ENCODE peak calls at places on chromosomes 12 and 14, in five cellular contexts. M is cardiac muscle cell; R is OCI-LY7; I is effector memory CD4-positive, alpha-beta T cell; A is PC-3. K is an unnamed sample.
A peak's percentile ranks its signal among the peaks of the same experiment; 100 is the strongest.

GRCh38 chr12:104506691-104507401 is 50.1 kb downstream of the CHST11 start:
- DNase-seq in I (no peak), M (no peak), A (no peak), R (no peak), K (no peak)

GRCh38 chr12:32777776-32778175 is 22.1 kb upstream of the YARS2 start:
- DNase-seq in I (no peak), A (no peak), R (no peak), M (peak; percentile 17), K (no peak)

GRCh38 chr12:68119724-68120211 is 39.8 kb downstream of the IFNG start:
- DNase-seq in A (peak; percentile 9), R (no peak), M (no peak), I (no peak), K (no peak)

GRCh38 chr14:100025111-100025510 is 40.1 kb upstream of the EVL start:
- DNase-seq in A (peak; percentile 58), M (peak; percentile 47), R (peak; percentile 38), I (no peak), K (no peak)

GRCh38 chr14:68891851-68892660 is 87.0 kb downstream of the ACTN1 start:
- DNase-seq in R (no peak), A (peak; percentile 31), I (no peak), M (peak; percentile 25), K (no peak)

GRCh38 chr14:99402283-99402648 is 78.4 kb downstream of the SETD3 start:
- DNase-seq in M (no peak), I (no peak), R (no peak), A (no peak), K (no peak)

GRCh38 chr14:75636100-75636692 is 24.5 kb downstream of the ERG28 start:
- DNase-seq in A (no peak), I (no peak), R (no peak), M (peak; percentile 70), K (no peak)

GRCh38 chr12:117968084-117968789 is 553 bp downstream of the KSR2 start:
- DNase-seq in M (no peak), R (no peak), I (no peak), A (no peak), K (no peak)

GRCh38 chr14:39050389-39050788 is 52.6 kb downstream of the SEC23A start:
- DNase-seq in M (peak; percentile 64), I (no peak), R (no peak), A (peak; percentile 73), K (no peak)

GRCh38 chr12:124032265-124032886 is 59.4 kb downstream of the ZNF664 start:
- DNase-seq in R (peak; percentile 44), M (peak; percentile 83), A (peak; percentile 73), I (no peak), K (peak; percentile 42)

GRCh38 chr12:53066594-53066978 is 12.6 kb downstream of the SPRYD3 start:
- DNase-seq in I (no peak), M (peak; percentile 2), A (no peak), R (no peak), K (no peak)

GRCh38 chr12:50083301-50083700 is 1.8 kb upstream of the SMARCD1 start:
- DNase-seq in I (no peak), M (no peak), R (no peak), A (no peak), K (no peak)

GRCh38 chr12:58629376-58629775 is 290.9 kb downstream of the LRIG3 start:
- DNase-seq in R (no peak), I (no peak), M (peak; percentile 39), A (no peak), K (no peak)

GRCh38 chr14:77565289-77566081 is 51.0 kb downstream of the SPTLC2 start:
- DNase-seq in I (no peak), A (no peak), M (peak; percentile 16), R (no peak), K (no peak)
- H3K27ac ChIP-seq in I (no peak overlapping the region), A (no peak overlapping the region), M (no peak overlapping the region), R (no peak overlapping the region), K (no peak overlapping the region)

DNA sequence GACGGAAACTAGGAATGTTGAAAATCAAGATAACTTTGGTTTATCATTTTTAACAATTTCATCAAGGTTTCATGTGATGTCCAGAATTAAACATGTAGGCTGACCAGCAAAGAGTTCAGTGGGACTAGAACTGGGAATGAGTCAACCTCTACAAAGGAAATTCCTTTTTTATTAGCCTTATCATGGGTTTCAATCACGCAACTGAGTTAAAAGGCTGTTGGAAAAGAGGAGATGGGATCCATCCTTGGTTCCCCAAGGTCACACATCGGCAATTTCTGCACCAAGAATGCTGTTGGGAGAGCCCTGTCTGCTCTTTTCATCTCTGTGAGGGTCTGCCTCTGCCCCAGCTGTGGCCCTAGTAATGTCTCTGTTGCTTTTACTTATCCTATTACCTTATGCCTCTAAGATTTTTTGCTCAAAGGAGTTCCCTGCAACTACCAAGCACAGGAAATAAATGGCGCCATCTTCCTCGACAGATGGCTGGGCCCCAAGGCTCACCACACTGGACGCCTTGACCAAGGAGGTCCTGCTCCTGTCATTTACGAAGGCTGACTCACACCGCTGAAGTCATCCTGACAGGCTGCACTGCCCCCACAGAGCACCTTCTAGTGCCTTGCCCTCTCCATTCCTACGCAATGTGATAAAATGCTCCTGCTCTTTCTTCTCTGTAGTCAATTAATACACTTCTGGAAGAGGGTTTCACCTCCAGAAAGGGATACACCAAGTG is 367.4 kb downstream of the GXYLT1 start:
- DNase-seq in A (no peak), I (no peak), M (no peak), R (no peak), K (no peak)
- H3K27ac ChIP-seq in A (no peak overlapping the region), I (no peak overlapping the region), M (no peak overlapping the region), R (no peak overlapping the region), K (no peak overlapping the region)

GRCh38 chr12:20439634-20440033 is 71.3 kb downstream of the PDE3A start:
- DNase-seq in R (no peak), I (no peak), A (no peak), M (peak; percentile 41), K (no peak)

GRCh38 chr12:20434993-20435392 is 66.7 kb downstream of the PDE3A start:
- DNase-seq in I (no peak), M (peak; percentile 46), A (no peak), R (no peak), K (no peak)

GRCh38 chr12:20436367-20436766 is 68.0 kb downstream of the PDE3A start:
- DNase-seq in I (no peak), M (no peak), R (no peak), A (no peak), K (no peak)

GRCh38 chr12:20440408-20440807 is 72.1 kb downstream of the PDE3A start:
- DNase-seq in R (no peak), A (no peak), M (peak; percentile 24), I (no peak), K (no peak)

DNA sequence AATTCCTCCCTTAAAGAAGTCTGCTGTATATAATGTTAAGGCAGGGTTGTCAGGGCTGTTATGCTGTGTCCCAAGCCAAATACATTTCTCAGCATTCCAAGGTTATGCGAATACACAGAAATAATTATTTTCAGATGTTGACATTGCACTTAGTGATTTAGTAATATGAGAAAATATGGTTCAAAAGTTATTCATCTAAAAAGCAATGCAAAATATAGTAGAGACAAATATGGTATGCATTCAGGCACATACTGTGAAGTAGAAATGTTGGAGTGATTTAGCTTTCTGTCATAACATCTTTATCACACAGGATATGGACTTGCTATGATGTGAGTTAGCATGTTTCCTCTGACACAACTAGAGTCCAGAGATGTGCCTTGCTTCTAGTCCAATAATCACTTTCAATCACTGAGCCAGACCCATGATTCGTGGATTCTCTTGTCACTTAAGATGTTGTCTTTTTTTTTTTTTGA is 70.0 kb downstream of the PDE3A start:
- DNase-seq in R (no peak), I (no peak), A (no peak), M (peak; percentile 68), K (peak; percentile 37)
- H3K27ac ChIP-seq in R (no peak overlapping the region), I (no peak overlapping the region), A (no peak overlapping the region), M (no peak overlapping the region), K (peak overlapping the region; percentile 0)

GRCh38 chr12:3326850-3327780 is 163.9 kb upstream of the PRMT8 start:
- DNase-seq in I (no peak), A (no peak), R (no peak), M (no peak), K (no peak)

GRCh38 chr12:3323002-3323685 is 167.9 kb upstream of the PRMT8 start:
- DNase-seq in I (no peak), R (no peak), M (no peak), A (no peak), K (no peak)

GRCh38 chr12:3326156-3326849 is 164.7 kb upstream of the PRMT8 start:
- DNase-seq in I (no peak), R (no peak), A (no peak), M (no peak), K (no peak)

GRCh38 chr12:3328081-3328480 is 162.9 kb upstream of the PRMT8 start:
- DNase-seq in R (no peak), I (no peak), A (no peak), M (no peak), K (no peak)

DNA sequence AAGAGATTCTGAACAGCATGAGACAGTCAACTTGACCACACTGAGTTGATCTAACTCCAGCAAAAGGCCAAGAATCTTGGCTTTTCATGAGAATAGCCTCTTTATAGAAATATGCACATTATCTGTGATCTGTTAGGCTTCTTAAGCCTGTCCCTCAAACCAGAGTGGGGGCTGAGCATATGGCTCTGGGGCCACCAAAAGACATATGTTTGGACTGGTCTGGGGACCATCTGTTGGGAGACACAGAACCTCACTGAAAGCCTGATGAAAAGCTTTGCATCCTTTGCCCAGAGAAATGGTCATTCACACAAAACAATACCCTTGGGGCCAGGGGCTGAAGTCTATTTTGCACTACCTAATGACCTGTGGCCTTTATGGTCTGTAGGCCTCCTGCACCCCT is 165.3 kb upstream of the PRMT8 start:
- DNase-seq in I (no peak), M (no peak), A (no peak), R (no peak), K (no peak)
- H3K27ac ChIP-seq in I (no peak overlapping the region), M (no peak overlapping the region), A (no peak overlapping the region), R (no peak overlapping the region), K (no peak overlapping the region)

DNA sequence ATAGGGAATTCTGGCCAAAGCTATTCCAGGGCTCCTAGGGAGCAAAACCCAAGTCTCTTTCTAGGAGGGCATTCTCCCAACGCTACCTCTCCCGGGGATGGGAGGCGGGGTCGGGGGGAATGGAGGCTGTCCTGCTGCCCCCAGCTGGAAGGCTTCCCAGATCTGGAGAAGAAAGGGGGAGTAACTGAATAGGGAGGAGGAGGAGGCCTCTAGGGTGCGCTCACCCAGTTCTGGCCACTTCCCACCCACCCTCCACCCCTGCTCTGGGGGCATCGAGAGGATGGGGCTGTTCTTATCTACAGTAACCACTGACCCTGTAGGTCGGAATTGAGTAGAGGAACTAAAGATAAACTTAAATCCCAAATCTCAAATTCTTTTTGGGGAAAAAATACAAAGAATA is 577 bp upstream of the RNASE1 start:
- DNase-seq in I (no peak), M (no peak), R (no peak), A (no peak), K (no peak)
- H3K27ac ChIP-seq in I (no peak overlapping the region), M (no peak overlapping the region), R (no peak overlapping the region), A (no peak overlapping the region), K (no peak overlapping the region)

DNA sequence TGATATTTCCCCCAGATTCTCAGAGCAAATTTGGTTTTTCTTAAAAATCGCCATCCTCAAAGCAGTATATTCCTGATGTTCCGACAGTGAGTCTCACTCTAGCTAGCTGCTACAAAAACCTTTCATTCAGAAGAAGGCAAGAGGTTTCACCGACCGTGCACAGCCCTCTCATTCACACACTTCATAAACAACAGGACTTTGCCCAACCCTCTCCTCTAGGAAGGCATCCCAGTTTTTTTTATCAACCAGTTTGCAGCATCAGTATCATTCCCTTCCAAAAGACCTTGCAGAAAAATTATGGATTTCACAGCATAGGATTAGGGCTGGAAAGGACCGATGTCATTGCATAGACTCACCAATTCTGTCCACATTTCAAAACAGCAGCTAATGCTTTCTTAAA is 732 bp downstream of the SVOP start:
- DNase-seq in I (no peak), A (no peak), M (no peak), R (no peak), K (no peak)
- H3K27ac ChIP-seq in I (no peak overlapping the region), A (no peak overlapping the region), M (no peak overlapping the region), R (no peak overlapping the region), K (no peak overlapping the region)

GRCh38 chr12:131003676-131004075 is 50.0 kb downstream of the ADGRD1 start:
- DNase-seq in M (no peak), I (no peak), R (no peak), A (no peak), K (no peak)
- H3K27ac ChIP-seq in M (peak overlapping the region; percentile 88), I (no peak overlapping the region), R (no peak overlapping the region), A (no peak overlapping the region), K (no peak overlapping the region)